ENCODE peak calls at places on chromosomes 13 and 19, in seven cellular contexts. M, Z, B, R, F, J and G are unnamed samples.

GRCh38 chr13:84430441-84430840 is 548.2 kb upstream of the SLITRK1 start:
- DNase-seq in M (no peak), Z (no peak), B (peak), R (peak), F (no peak), J (no peak), G (no peak)

GRCh38 chr19:12774588-12775555 is at the start of gene HOOK2:
- DNase-seq in M (no peak), Z (peak), B (no peak), R (no peak), F (peak), J (peak), G (peak)

GRCh38 chr19:3547301-3547731 is 8.3 kb downstream of the TEKTIP1 start:
- DNase-seq in M (no peak), Z (no peak), B (no peak), R (no peak), F (no peak), J (no peak), G (peak)

GRCh38 chr13:77377016-77377415 is 50.1 kb upstream of the MYCBP2 start:
- DNase-seq in M (no peak), Z (peak), B (no peak), R (no peak), F (peak), J (no peak), G (peak)

GRCh38 chr13:107969551-107969950 is 245.8 kb downstream of the LIG4 start:
- DNase-seq in M (no peak), Z (no peak), B (no peak), R (no peak), F (no peak), J (no peak), G (no peak)

GRCh38 chr19:41327499-41328156 is 17.7 kb downstream of the CCDC97 start:
- DNase-seq in M (peak), Z (peak), B (peak), R (peak), F (peak), J (peak), G (peak)

GRCh38 chr19:2495651-2496316 is 19.9 kb downstream of the GADD45B start:
- DNase-seq in M (no peak), Z (peak), B (no peak), R (peak), F (no peak), J (no peak), G (no peak)

GRCh38 chr19:17220207-17220758 is 5.1 kb downstream of the USE1 start:
- DNase-seq in M (no peak), Z (no peak), B (peak), R (peak), F (peak), J (no peak), G (peak)

GRCh38 chr13:113950451-113951245 is 23.2 kb downstream of the C13orf46 start:
- DNase-seq in M (no peak), Z (no peak), B (no peak), R (no peak), F (no peak), J (peak), G (no peak)

GRCh38 chr19:33906578-33907335 is 110.1 kb downstream of the KCTD15 start:
- DNase-seq in M (no peak), Z (peak), B (peak), R (peak), F (peak), J (no peak), G (no peak)

GRCh38 chr19:49809155-49809986 is 3.7 kb downstream of the FUZ start:
- DNase-seq in M (no peak), Z (peak), B (peak), R (no peak), F (no peak), J (peak), G (peak)

GRCh38 chr13:98994896-98995295 is 17.0 kb upstream of the DOCK9 start:
- DNase-seq in M (no peak), Z (no peak), B (no peak), R (no peak), F (peak), J (no peak), G (no peak)

GRCh38 chr19:12985049-12985776 is 10.1 kb upstream of the NFIX start:
- DNase-seq in M (no peak), Z (peak), B (no peak), R (peak), F (no peak), J (no peak), G (no peak)

GRCh38 chr13:44825951-44826350 is 163.3 kb downstream of the NUFIP1 start:
- DNase-seq in M (no peak), Z (no peak), B (no peak), R (no peak), F (no peak), J (no peak), G (no peak)

GRCh38 chr13:33125821-33126570 is 109.8 kb downstream of the KL start:
- DNase-seq in M (no peak), Z (peak), B (peak), R (peak), F (peak), J (no peak), G (peak)